ENCODE peak calls at places on chromosomes 4 and X, in nine cellular contexts. One of them, this sample, is unnamed.

GRCh38 chr4:1565598-1566295 is 118.4 kb downstream of the FAM53A start:
- DNase-seq in CD8-positive, alpha-beta T cell: no peak
- DNase-seq in astrocyte: no peak
- DNase-seq in tibial nerve: no peak
- DNase-seq in endodermal cell: peak; percentile 45
- DNase-seq in HFF-Myc: no peak
- DNase-seq in choroid plexus epithelial cell: no peak
- DNase-seq in heart right ventricle: peak; percentile 3
- DNase-seq in prostate gland: no peak
- DNase-seq in this sample: no peak

GRCh38 chrX:138890491-138890890 is 179.0 kb upstream of the FGF13 start:
- DNase-seq in CD8-positive, alpha-beta T cell: no peak
- DNase-seq in astrocyte: peak; percentile 36
- DNase-seq in tibial nerve: no peak
- DNase-seq in endodermal cell: no peak
- DNase-seq in HFF-Myc: no peak
- DNase-seq in choroid plexus epithelial cell: no peak
- DNase-seq in heart right ventricle: no peak
- DNase-seq in prostate gland: no peak
- DNase-seq in this sample: no peak

GRCh38 chr4:41693629-41694028 is 54.9 kb downstream of the PHOX2B start:
- DNase-seq in CD8-positive, alpha-beta T cell: no peak
- DNase-seq in astrocyte: peak; percentile 8
- DNase-seq in tibial nerve: no peak
- DNase-seq in endodermal cell: no peak
- DNase-seq in HFF-Myc: peak; percentile 30
- DNase-seq in choroid plexus epithelial cell: peak; percentile 72
- DNase-seq in heart right ventricle: no peak
- DNase-seq in prostate gland: no peak
- DNase-seq in this sample: peak; percentile 60

GRCh38 chr4:180636696-180637095 is 1606.5 kb upstream of the TENM3 start:
- DNase-seq in CD8-positive, alpha-beta T cell: no peak
- DNase-seq in astrocyte: peak; percentile 95
- DNase-seq in tibial nerve: no peak
- DNase-seq in endodermal cell: no peak
- DNase-seq in HFF-Myc: no peak
- DNase-seq in choroid plexus epithelial cell: peak; percentile 3
- DNase-seq in heart right ventricle: no peak
- DNase-seq in prostate gland: no peak
- DNase-seq in this sample: no peak

GRCh38 chrX:39337461-39337860 is 536.2 kb downstream of the MID1IP1 start:
- DNase-seq in CD8-positive, alpha-beta T cell: no peak
- DNase-seq in astrocyte: no peak
- DNase-seq in tibial nerve: no peak
- DNase-seq in endodermal cell: no peak
- DNase-seq in HFF-Myc: no peak
- DNase-seq in choroid plexus epithelial cell: no peak
- DNase-seq in heart right ventricle: no peak
- DNase-seq in prostate gland: no peak
- DNase-seq in this sample: no peak

GRCh38 chr4:10942166-10942565 is 257.6 kb upstream of the CLNK start:
- DNase-seq in CD8-positive, alpha-beta T cell: no peak
- DNase-seq in astrocyte: peak; percentile 53
- DNase-seq in tibial nerve: no peak
- DNase-seq in endodermal cell: no peak
- DNase-seq in HFF-Myc: no peak
- DNase-seq in choroid plexus epithelial cell: no peak
- DNase-seq in heart right ventricle: no peak
- DNase-seq in prostate gland: no peak
- DNase-seq in this sample: no peak

GRCh38 chr4:137635108-137635507 is 102.8 kb upstream of the PCDH18 start:
- DNase-seq in CD8-positive, alpha-beta T cell: no peak
- DNase-seq in astrocyte: no peak
- DNase-seq in tibial nerve: peak; percentile 50
- DNase-seq in endodermal cell: no peak
- DNase-seq in HFF-Myc: no peak
- DNase-seq in choroid plexus epithelial cell: peak; percentile 86
- DNase-seq in heart right ventricle: no peak
- DNase-seq in prostate gland: no peak
- DNase-seq in this sample: peak; percentile 91

GRCh38 chr4:31929676-31930075 is 1209.5 kb downstream of the PCDH7 start:
- DNase-seq in CD8-positive, alpha-beta T cell: no peak
- DNase-seq in astrocyte: no peak
- DNase-seq in tibial nerve: no peak
- DNase-seq in endodermal cell: no peak
- DNase-seq in HFF-Myc: no peak
- DNase-seq in choroid plexus epithelial cell: peak; percentile 21
- DNase-seq in heart right ventricle: no peak
- DNase-seq in prostate gland: no peak
- DNase-seq in this sample: no peak

GRCh38 chrX:149540133-149540620 is 635 bp upstream of the EOLA1 start:
- DNase-seq in CD8-positive, alpha-beta T cell: peak; percentile 80
- DNase-seq in astrocyte: no peak
- DNase-seq in tibial nerve: peak; percentile 89
- DNase-seq in endodermal cell: peak; percentile 95
- DNase-seq in HFF-Myc: peak; percentile 31
- DNase-seq in choroid plexus epithelial cell: peak; percentile 92
- DNase-seq in heart right ventricle: peak; percentile 91
- DNase-seq in prostate gland: peak; percentile 92
- DNase-seq in this sample: peak; percentile 90

GRCh38 chr4:156505341-156505955 is 466.2 kb downstream of the PDGFC start:
- DNase-seq in CD8-positive, alpha-beta T cell: no peak
- DNase-seq in astrocyte: peak; percentile 53
- DNase-seq in tibial nerve: no peak
- DNase-seq in endodermal cell: peak; percentile 82
- DNase-seq in HFF-Myc: no peak
- DNase-seq in choroid plexus epithelial cell: peak; percentile 23
- DNase-seq in heart right ventricle: no peak
- DNase-seq in prostate gland: no peak
- DNase-seq in this sample: no peak

GRCh38 chr4:8525383-8526120 is 54.6 kb upstream of the GPR78 start:
- DNase-seq in CD8-positive, alpha-beta T cell: no peak
- DNase-seq in astrocyte: peak; percentile 50
- DNase-seq in tibial nerve: no peak
- DNase-seq in endodermal cell: no peak
- DNase-seq in HFF-Myc: no peak
- DNase-seq in choroid plexus epithelial cell: peak; percentile 47
- DNase-seq in heart right ventricle: no peak
- DNase-seq in prostate gland: no peak
- DNase-seq in this sample: peak; percentile 63

GRCh38 chr4:74659576-74660411 is 134.5 kb downstream of the BTC start:
- DNase-seq in CD8-positive, alpha-beta T cell: no peak
- DNase-seq in astrocyte: peak; percentile 99
- DNase-seq in tibial nerve: no peak
- DNase-seq in endodermal cell: peak; percentile 40
- DNase-seq in HFF-Myc: peak; percentile 99
- DNase-seq in choroid plexus epithelial cell: peak; percentile 99
- DNase-seq in heart right ventricle: no peak
- DNase-seq in prostate gland: peak; percentile 5
- DNase-seq in this sample: peak; percentile 100

GRCh38 chrX:139640259-139640658 is 67.7 kb downstream of the MCF2 start:
- DNase-seq in CD8-positive, alpha-beta T cell: no peak
- DNase-seq in astrocyte: no peak
- DNase-seq in tibial nerve: no peak
- DNase-seq in endodermal cell: no peak
- DNase-seq in HFF-Myc: no peak
- DNase-seq in choroid plexus epithelial cell: no peak
- DNase-seq in heart right ventricle: no peak
- DNase-seq in prostate gland: no peak
- DNase-seq in this sample: no peak

GRCh38 chr4:176753049-176753448 is 39.7 kb downstream of the VEGFC start:
- DNase-seq in CD8-positive, alpha-beta T cell: no peak
- DNase-seq in astrocyte: peak; percentile 91
- DNase-seq in tibial nerve: no peak
- DNase-seq in endodermal cell: no peak
- DNase-seq in HFF-Myc: peak; percentile 98
- DNase-seq in choroid plexus epithelial cell: peak; percentile 87
- DNase-seq in heart right ventricle: no peak
- DNase-seq in prostate gland: no peak
- DNase-seq in this sample: peak; percentile 70

GRCh38 chr4:40992472-40993298 is 221.7 kb downstream of the APBB2 start:
- DNase-seq in CD8-positive, alpha-beta T cell: no peak
- DNase-seq in astrocyte: peak; percentile 87
- DNase-seq in tibial nerve: no peak
- DNase-seq in endodermal cell: no peak
- DNase-seq in HFF-Myc: no peak
- DNase-seq in choroid plexus epithelial cell: peak; percentile 93
- DNase-seq in heart right ventricle: no peak
- DNase-seq in prostate gland: no peak
- DNase-seq in this sample: peak; percentile 92

GRCh38 chr4:101953949-101954348 is 163.4 kb downstream of the BANK1 start:
- DNase-seq in CD8-positive, alpha-beta T cell: no peak
- DNase-seq in astrocyte: peak; percentile 73
- DNase-seq in tibial nerve: no peak
- DNase-seq in endodermal cell: peak; percentile 73
- DNase-seq in HFF-Myc: peak; percentile 52
- DNase-seq in choroid plexus epithelial cell: peak; percentile 70
- DNase-seq in heart right ventricle: no peak
- DNase-seq in prostate gland: no peak
- DNase-seq in this sample: peak; percentile 57

GRCh38 chrX:16836371-16836770 is 33.8 kb downstream of the RBBP7 start:
- DNase-seq in CD8-positive, alpha-beta T cell: no peak
- DNase-seq in astrocyte: peak; percentile 17
- DNase-seq in tibial nerve: no peak
- DNase-seq in endodermal cell: peak; percentile 88
- DNase-seq in HFF-Myc: no peak
- DNase-seq in choroid plexus epithelial cell: no peak
- DNase-seq in heart right ventricle: no peak
- DNase-seq in prostate gland: no peak
- DNase-seq in this sample: peak; percentile 38

GRCh38 chrX:16839852-16840460 is 30.2 kb downstream of the RBBP7 start:
- DNase-seq in CD8-positive, alpha-beta T cell: no peak
- DNase-seq in astrocyte: peak; percentile 79
- DNase-seq in tibial nerve: no peak
- DNase-seq in endodermal cell: peak; percentile 80
- DNase-seq in HFF-Myc: no peak
- DNase-seq in choroid plexus epithelial cell: peak; percentile 89
- DNase-seq in heart right ventricle: no peak
- DNase-seq in prostate gland: no peak
- DNase-seq in this sample: peak; percentile 79

GRCh38 chrX:16839224-16839851 is 30.8 kb downstream of the RBBP7 start:
- DNase-seq in CD8-positive, alpha-beta T cell: no peak
- DNase-seq in astrocyte: peak; percentile 23
- DNase-seq in tibial nerve: no peak
- DNase-seq in endodermal cell: no peak
- DNase-seq in HFF-Myc: no peak
- DNase-seq in choroid plexus epithelial cell: no peak
- DNase-seq in heart right ventricle: no peak
- DNase-seq in prostate gland: no peak
- DNase-seq in this sample: peak; percentile 5

GRCh38 chrX:16834811-16835210 is 35.4 kb downstream of the RBBP7 start:
- DNase-seq in CD8-positive, alpha-beta T cell: no peak
- DNase-seq in astrocyte: peak; percentile 46
- DNase-seq in tibial nerve: no peak
- DNase-seq in endodermal cell: no peak
- DNase-seq in HFF-Myc: no peak
- DNase-seq in choroid plexus epithelial cell: peak; percentile 91
- DNase-seq in heart right ventricle: no peak
- DNase-seq in prostate gland: no peak
- DNase-seq in this sample: no peak

GRCh38 chrX:16838202-16839066 is 31.7 kb downstream of the RBBP7 start:
- DNase-seq in CD8-positive, alpha-beta T cell: no peak
- DNase-seq in astrocyte: peak; percentile 82
- DNase-seq in tibial nerve: no peak
- DNase-seq in endodermal cell: no peak
- DNase-seq in HFF-Myc: no peak
- DNase-seq in choroid plexus epithelial cell: peak; percentile 91
- DNase-seq in heart right ventricle: peak; percentile 17
- DNase-seq in prostate gland: no peak
- DNase-seq in this sample: peak; percentile 84
- TF ChIP-seq CTCF in CD8-positive, alpha-beta T cell: no peak
- TF ChIP-seq CTCF in astrocyte: no peak
- TF ChIP-seq CTCF in tibial nerve: no peak
- TF ChIP-seq CTCF in endodermal cell: no peak
- TF ChIP-seq CTCF in HFF-Myc: no peak
- TF ChIP-seq CTCF in choroid plexus epithelial cell: peak; percentile 2
- TF ChIP-seq CTCF in heart right ventricle: no peak
- TF ChIP-seq CTCF in prostate gland: no peak
- TF ChIP-seq CTCF in this sample: no peak

DNA sequence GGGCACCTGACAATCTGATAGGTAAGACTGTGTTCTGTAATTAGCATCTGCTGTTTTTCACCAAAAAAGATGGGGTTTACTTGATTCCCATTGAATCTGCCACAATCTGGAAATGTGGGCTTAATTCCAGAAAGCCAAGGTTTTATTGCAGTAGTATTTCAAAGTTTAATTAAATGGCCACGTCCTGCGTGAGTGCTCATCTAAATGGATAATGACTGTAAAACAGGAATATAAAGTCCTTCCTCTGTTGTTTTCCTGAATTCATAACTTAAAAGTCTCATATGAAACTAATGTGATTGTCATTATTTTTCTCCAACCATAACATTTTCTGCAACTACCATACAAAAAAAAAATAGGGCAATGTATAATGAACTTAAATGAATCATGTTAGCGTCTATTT is 2.4 kb downstream of the PGM2 start:
- DNase-seq in CD8-positive, alpha-beta T cell: no peak
- DNase-seq in astrocyte: no peak
- DNase-seq in tibial nerve: no peak
- DNase-seq in endodermal cell: no peak
- DNase-seq in HFF-Myc: no peak
- DNase-seq in choroid plexus epithelial cell: no peak
- DNase-seq in heart right ventricle: no peak
- DNase-seq in prostate gland: no peak
- DNase-seq in this sample: no peak
- H3K4me3 ChIP-seq in CD8-positive, alpha-beta T cell: no peak overlapping the region
- H3K4me3 ChIP-seq in astrocyte: no peak overlapping the region
- H3K4me3 ChIP-seq in tibial nerve: no peak overlapping the region
- H3K4me3 ChIP-seq in endodermal cell: no peak overlapping the region
- H3K4me3 ChIP-seq in HFF-Myc: no peak overlapping the region
- H3K4me3 ChIP-seq in choroid plexus epithelial cell: no peak overlapping the region
- H3K4me3 ChIP-seq in heart right ventricle: no peak overlapping the region
- H3K4me3 ChIP-seq in prostate gland: no peak overlapping the region
- H3K4me3 ChIP-seq in this sample: no peak overlapping the region

DNA sequence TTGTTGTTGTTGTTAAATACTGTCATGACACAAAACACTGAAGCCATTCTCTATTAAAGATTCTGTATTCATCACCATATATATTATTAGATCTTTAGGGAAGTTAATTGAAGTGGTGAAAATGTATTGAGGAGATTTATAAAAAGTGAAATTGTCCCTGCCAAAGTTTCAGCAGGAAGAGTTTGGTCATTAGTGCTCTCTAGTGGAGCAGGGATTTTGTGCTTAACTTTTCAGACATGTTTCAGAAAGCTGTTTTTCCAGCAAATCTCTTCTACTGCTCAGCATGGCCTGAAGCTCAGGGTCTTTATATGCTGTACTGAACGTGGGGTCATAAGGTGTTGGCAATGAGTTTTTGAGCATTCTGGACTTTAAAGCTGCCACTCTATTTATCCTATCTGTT is 36.7 kb upstream of the CXXC4 start:
- DNase-seq in CD8-positive, alpha-beta T cell: no peak
- DNase-seq in astrocyte: no peak
- DNase-seq in tibial nerve: no peak
- DNase-seq in endodermal cell: no peak
- DNase-seq in HFF-Myc: no peak
- DNase-seq in choroid plexus epithelial cell: no peak
- DNase-seq in heart right ventricle: no peak
- DNase-seq in prostate gland: no peak
- DNase-seq in this sample: no peak
- TF ChIP-seq CTCF in CD8-positive, alpha-beta T cell: no peak
- TF ChIP-seq CTCF in astrocyte: no peak
- TF ChIP-seq CTCF in tibial nerve: peak; percentile 12
- TF ChIP-seq CTCF in endodermal cell: peak; percentile 19
- TF ChIP-seq CTCF in HFF-Myc: no peak
- TF ChIP-seq CTCF in choroid plexus epithelial cell: no peak
- TF ChIP-seq CTCF in heart right ventricle: peak; percentile 51
- TF ChIP-seq CTCF in prostate gland: no peak
- TF ChIP-seq CTCF in this sample: no peak

GRCh38 chr4:153759407-153760226 is at the start of gene RNF175:
- DNase-seq in CD8-positive, alpha-beta T cell: no peak
- DNase-seq in astrocyte: no peak
- DNase-seq in tibial nerve: no peak
- DNase-seq in endodermal cell: peak; percentile 80
- DNase-seq in HFF-Myc: no peak
- DNase-seq in choroid plexus epithelial cell: no peak
- DNase-seq in heart right ventricle: no peak
- DNase-seq in prostate gland: no peak
- DNase-seq in this sample: no peak
- H3K4me3 ChIP-seq in CD8-positive, alpha-beta T cell: peak within 1 kb of the TSS; percentile 40
- H3K4me3 ChIP-seq in astrocyte: peak within 1 kb of the TSS; percentile 48
- H3K4me3 ChIP-seq in tibial nerve: peak within 1 kb of the TSS; percentile 47
- H3K4me3 ChIP-seq in endodermal cell: peak within 1 kb of the TSS; percentile 77
- H3K4me3 ChIP-seq in HFF-Myc: peak within 1 kb of the TSS; percentile 50
- H3K4me3 ChIP-seq in choroid plexus epithelial cell: peak within 1 kb of the TSS; percentile 51
- H3K4me3 ChIP-seq in heart right ventricle: peak within 1 kb of the TSS; percentile 53
- H3K4me3 ChIP-seq in prostate gland: peak within 1 kb of the TSS; percentile 39
- H3K4me3 ChIP-seq in this sample: peak within 1 kb of the TSS; percentile 48